ENCODE peak calls at places on chromosomes 13 and 19, in ten cellular contexts. G, U, K, V, D, W, R, I, Z and F are unnamed samples.

GRCh38 chr13:38686635-38687245 is at the start of gene FREM2:
- DNase-seq in Z (peak; percentile 75), G (peak; percentile 7), R (peak; percentile 76), K (peak; percentile 71), V (no peak), W (peak; percentile 57), I (no peak), U (no peak), D (peak; percentile 86), F (peak; percentile 79)

GRCh38 chr19:13526552-13526951 is 20.3 kb upstream of the CACNA1A start:
- DNase-seq in I (no peak), K (no peak), G (no peak), U (peak; percentile 44), D (no peak), R (no peak), V (no peak), W (no peak), Z (peak; percentile 4), F (no peak)

GRCh38 chr19:3494051-3494450 is 6.4 kb downstream of the DOHH start:
- DNase-seq in I (peak; percentile 43), U (no peak), G (no peak), Z (no peak), K (no peak), W (peak; percentile 62), R (no peak), V (no peak), D (no peak), F (no peak)

GRCh38 chr13:110387451-110388140 is 80.5 kb downstream of the COL4A2 start:
- DNase-seq in K (no peak), D (no peak), V (no peak), G (no peak), U (no peak), W (no peak), Z (no peak), R (no peak), I (no peak), F (no peak)

GRCh38 chr13:40812102-40812501 is 22.7 kb downstream of the SLC25A15 start:
- DNase-seq in K (no peak), V (no peak), R (no peak), Z (no peak), W (no peak), U (no peak), G (no peak), D (no peak), I (no peak), F (no peak)

GRCh38 chr13:113967206-113967720 is 6.6 kb downstream of the C13orf46 start:
- DNase-seq in G (no peak), D (no peak), W (no peak), V (no peak), R (peak; percentile 14), U (no peak), I (no peak), K (no peak), Z (no peak), F (no peak)

GRCh38 chr13:20702530-20702929 is 969 bp upstream of the IL17D start:
- DNase-seq in R (no peak), G (no peak), I (no peak), Z (no peak), V (no peak), W (no peak), D (no peak), U (peak; percentile 14), K (no peak), F (peak; percentile 48)

GRCh38 chr13:42367836-42368235 is 95.9 kb downstream of the AKAP11 start:
- DNase-seq in U (no peak), D (no peak), V (no peak), Z (no peak), I (no peak), K (no peak), G (no peak), W (no peak), R (no peak), F (no peak)

GRCh38 chr19:18611327-18612050 is 1.2 kb upstream of the TMEM59L start:
- DNase-seq in R (no peak), U (no peak), G (no peak), W (no peak), D (no peak), I (no peak), Z (no peak), K (no peak), V (no peak), F (no peak)

GRCh38 chr19:48186015-48186414 is 15.5 kb downstream of the ZSWIM9 start:
- DNase-seq in G (no peak), V (no peak), U (peak; percentile 48), K (no peak), I (no peak), D (no peak), W (no peak), Z (no peak), R (no peak), F (no peak)

GRCh38 chr19:48239120-48239519 is 16.6 kb downstream of the CARD8 start:
- DNase-seq in R (no peak), V (no peak), K (no peak), D (no peak), W (no peak), Z (no peak), U (no peak), G (no peak), I (no peak), F (no peak)

GRCh38 chr13:61600360-61601033 is 184.8 kb upstream of the PCDH20 start:
- DNase-seq in G (no peak), Z (no peak), R (no peak), W (no peak), V (no peak), K (no peak), U (no peak), I (no peak), D (no peak), F (no peak)

GRCh38 chr19:56958428-56958827 is 117.9 kb upstream of the PEG3 start:
- DNase-seq in G (no peak), W (no peak), D (no peak), U (no peak), K (no peak), V (no peak), Z (no peak), R (no peak), I (no peak), F (no peak)

GRCh38 chr19:43743059-43743458 is 11.7 kb downstream of the SMG9 start:
- DNase-seq in K (no peak), I (no peak), G (no peak), W (no peak), U (no peak), Z (no peak), V (no peak), D (no peak), R (no peak), F (no peak)

GRCh38 chr13:53522034-53522433 is 493.4 kb downstream of the OLFM4 start:
- DNase-seq in K (no peak), D (no peak), G (no peak), V (no peak), W (no peak), Z (no peak), I (no peak), U (no peak), R (no peak), F (no peak)

GRCh38 chr13:111513766-111514611 is 193.5 kb downstream of the TEX29 start:
- DNase-seq in Z (no peak), W (no peak), V (no peak), K (no peak), U (no peak), G (no peak), R (no peak), I (no peak), D (no peak), F (no peak)

GRCh38 chr19:12837225-12837624 is 1.1 kb upstream of the MAST1 start:
- DNase-seq in W (no peak), U (no peak), K (no peak), R (no peak), I (no peak), D (no peak), G (peak; percentile 63), Z (no peak), V (no peak), F (no peak)

GRCh38 chr19:798415-799075 is 1.3 kb downstream of the PTBP1 start:
- DNase-seq in U (peak; percentile 37), V (no peak), R (peak; percentile 51), K (no peak), I (peak; percentile 35), Z (no peak), W (no peak), D (no peak), G (peak; percentile 52), F (peak; percentile 85)

GRCh38 chr13:24050796-24051715 is 109.5 kb upstream of the SPATA13 start:
- DNase-seq in U (no peak), Z (no peak), K (no peak), V (no peak), D (no peak), I (no peak), R (no peak), G (no peak), W (no peak), F (no peak)

GRCh38 chr13:26300140-26300539 is 46.2 kb downstream of the CDK8 start:
- DNase-seq in R (no peak), D (no peak), I (peak; percentile 17), K (no peak), U (no peak), V (no peak), G (peak; percentile 19), W (no peak), Z (no peak), F (no peak)

GRCh38 chr19:49773663-49774305 is 7.0 kb downstream of the AP2A1 start:
- DNase-seq in K (no peak), R (no peak), U (no peak), I (no peak), D (no peak), V (no peak), W (no peak), G (no peak), Z (no peak), F (no peak)

GRCh38 chr13:30567072-30567471 is 50.6 kb upstream of the USPL1 start:
- DNase-seq in G (no peak), R (no peak), U (no peak), I (no peak), V (no peak), D (no peak), Z (no peak), K (no peak), W (no peak), F (no peak)

GRCh38 chr19:46904114-46905060 is 43.6 kb downstream of the ARHGAP35 start:
- DNase-seq in I (no peak), K (no peak), G (no peak), Z (no peak), V (no peak), R (no peak), W (no peak), D (no peak), U (no peak), F (no peak)

GRCh38 chr13:105721056-105721455 is 814.4 kb downstream of the EFNB2 start:
- DNase-seq in I (no peak), Z (no peak), R (no peak), K (no peak), U (no peak), W (no peak), V (no peak), D (no peak), G (no peak), F (no peak)

GRCh38 chr13:92991687-92992086 is 234.9 kb upstream of the GPC6 start:
- DNase-seq in R (no peak), U (no peak), W (no peak), I (no peak), K (no peak), Z (no peak), G (no peak), V (no peak), D (no peak), F (no peak)

GRCh38 chr19:3821857-3822364 is 35.7 kb upstream of the MATK start:
- DNase-seq in I (peak; percentile 88), K (peak; percentile 27), Z (peak; percentile 89), U (peak; percentile 64), W (peak; percentile 82), D (peak; percentile 33), G (no peak), V (peak; percentile 79), R (peak; percentile 82), F (peak; percentile 72)

GRCh38 chr13:110379905-110380341 is 72.8 kb downstream of the COL4A2 start:
- DNase-seq in U (no peak), W (no peak), R (no peak), V (no peak), G (peak; percentile 31), I (no peak), Z (no peak), K (no peak), D (no peak), F (no peak)

GRCh38 chr19:9144920-9145319 is 4.7 kb downstream of the ZNF317 start:
- DNase-seq in U (no peak), I (no peak), K (no peak), V (no peak), D (no peak), W (no peak), R (no peak), G (no peak), Z (no peak), F (no peak)